ENCODE peak calls at places on chromosomes 3 and 15, in seven cellular contexts. One of them, this sample, is unnamed.

GRCh38 chr3:10702961-10703740 is 112.9 kb upstream of the SLC6A11 start:
- DNase-seq in lower lobe of right lung: no peak
- DNase-seq in left ventricle myocardium inferior: no peak
- DNase-seq in AG04450: no peak
- DNase-seq in OCI-LY7: peak; percentile 9
- DNase-seq in suprapubic skin: no peak
- DNase-seq in uterus: no peak
- DNase-seq in this sample: no peak

GRCh38 chr3:31592764-31593163 is 60.0 kb downstream of the STT3B start:
- DNase-seq in AG04450: no peak
- DNase-seq in lower lobe of right lung: no peak
- DNase-seq in OCI-LY7: no peak
- DNase-seq in uterus: no peak
- DNase-seq in suprapubic skin: no peak
- DNase-seq in left ventricle myocardium inferior: no peak
- DNase-seq in this sample: no peak

GRCh38 chr3:119700269-119700919 is 2.4 kb upstream of the CFAP91 start:
- DNase-seq in lower lobe of right lung: no peak
- DNase-seq in OCI-LY7: no peak
- DNase-seq in suprapubic skin: no peak
- DNase-seq in left ventricle myocardium inferior: no peak
- DNase-seq in uterus: no peak
- DNase-seq in AG04450: no peak
- DNase-seq in this sample: peak; percentile 56

GRCh38 chr15:42038401-42038800 is 17.6 kb upstream of the PLA2G4E start:
- DNase-seq in suprapubic skin: no peak
- DNase-seq in OCI-LY7: no peak
- DNase-seq in left ventricle myocardium inferior: no peak
- DNase-seq in lower lobe of right lung: no peak
- DNase-seq in AG04450: no peak
- DNase-seq in uterus: no peak
- DNase-seq in this sample: no peak

GRCh38 chr3:71545330-71545729 is 38.2 kb downstream of the FOXP1 start:
- DNase-seq in left ventricle myocardium inferior: no peak
- DNase-seq in suprapubic skin: no peak
- DNase-seq in uterus: no peak
- DNase-seq in OCI-LY7: no peak
- DNase-seq in lower lobe of right lung: no peak
- DNase-seq in AG04450: no peak
- DNase-seq in this sample: no peak

GRCh38 chr3:119294402-119294888 is 262 bp downstream of the ARHGAP31 start:
- DNase-seq in left ventricle myocardium inferior: peak; percentile 58
- DNase-seq in lower lobe of right lung: peak; percentile 86
- DNase-seq in AG04450: no peak
- DNase-seq in OCI-LY7: peak; percentile 57
- DNase-seq in uterus: peak; percentile 47
- DNase-seq in suprapubic skin: peak; percentile 75
- DNase-seq in this sample: no peak

GRCh38 chr3:31946484-31947081 is 34.5 kb downstream of the OSBPL10 start:
- DNase-seq in uterus: no peak
- DNase-seq in lower lobe of right lung: no peak
- DNase-seq in AG04450: no peak
- DNase-seq in suprapubic skin: no peak
- DNase-seq in OCI-LY7: peak; percentile 82
- DNase-seq in left ventricle myocardium inferior: no peak
- DNase-seq in this sample: no peak

GRCh38 chr3:136247436-136247835 is 2.7 kb upstream of the PCCB start:
- DNase-seq in lower lobe of right lung: no peak
- DNase-seq in uterus: no peak
- DNase-seq in AG04450: no peak
- DNase-seq in suprapubic skin: no peak
- DNase-seq in left ventricle myocardium inferior: no peak
- DNase-seq in OCI-LY7: peak; percentile 21
- DNase-seq in this sample: no peak

GRCh38 chr3:141321109-141321497 is 47.2 kb upstream of the ZBTB38 start:
- DNase-seq in OCI-LY7: no peak
- DNase-seq in lower lobe of right lung: no peak
- DNase-seq in suprapubic skin: no peak
- DNase-seq in uterus: no peak
- DNase-seq in AG04450: no peak
- DNase-seq in left ventricle myocardium inferior: no peak
- DNase-seq in this sample: peak; percentile 56

GRCh38 chr3:27923349-27924068 is 201.4 kb upstream of the EOMES start:
- DNase-seq in lower lobe of right lung: no peak
- DNase-seq in left ventricle myocardium inferior: no peak
- DNase-seq in AG04450: no peak
- DNase-seq in suprapubic skin: no peak
- DNase-seq in OCI-LY7: no peak
- DNase-seq in uterus: no peak
- DNase-seq in this sample: no peak

DNA sequence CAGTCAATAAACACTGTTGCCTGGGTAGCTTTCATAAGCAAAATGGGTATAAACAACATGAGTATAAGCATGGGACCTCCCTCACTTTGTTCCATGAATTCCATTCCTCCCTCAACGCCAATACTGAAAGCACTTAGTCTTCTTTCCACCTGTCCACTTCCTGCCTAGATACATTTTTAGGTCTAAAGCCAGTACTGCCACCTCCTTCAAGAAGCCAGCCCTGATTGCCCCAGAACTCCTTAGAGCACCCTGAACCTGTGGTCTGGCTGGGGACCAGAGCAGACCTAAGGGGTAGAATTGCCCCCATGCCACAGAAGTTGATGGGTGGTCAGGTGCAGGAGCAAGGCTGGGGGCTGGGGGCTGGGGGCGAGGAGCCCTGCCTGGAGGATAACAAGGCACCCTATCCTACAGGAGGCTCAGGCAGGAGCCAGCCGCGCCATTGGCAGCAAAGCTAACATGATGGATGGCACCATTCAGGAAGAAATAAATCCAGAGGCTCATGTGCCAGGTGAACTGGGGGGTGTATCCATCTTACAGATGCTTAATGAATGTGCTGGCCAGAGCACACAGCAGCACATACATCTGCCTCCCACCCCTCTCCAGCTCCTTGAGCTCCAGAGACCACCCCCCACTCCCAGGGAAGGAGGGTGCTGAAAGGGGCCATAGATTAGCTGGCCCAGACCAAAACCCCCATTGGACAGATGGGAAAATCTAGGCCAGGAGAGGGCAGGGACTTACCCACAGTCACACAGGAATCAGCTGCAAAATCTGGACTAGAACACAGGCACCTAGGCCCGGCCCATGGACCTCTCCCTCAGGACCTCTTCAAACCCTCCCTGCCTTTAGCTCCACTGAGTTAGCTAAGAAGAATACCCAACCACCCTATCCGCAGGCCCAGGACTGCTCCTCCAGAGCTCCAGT is 113.8 kb upstream of the LINGO1 start:
- DNase-seq in suprapubic skin: no peak
- DNase-seq in uterus: no peak
- DNase-seq in lower lobe of right lung: no peak
- DNase-seq in OCI-LY7: no peak
- DNase-seq in left ventricle myocardium inferior: no peak
- DNase-seq in AG04450: no peak
- DNase-seq in this sample: no peak
- H3K4me3 ChIP-seq in suprapubic skin: no peak overlapping the region
- H3K4me3 ChIP-seq in uterus: no peak overlapping the region
- H3K4me3 ChIP-seq in lower lobe of right lung: no peak overlapping the region
- H3K4me3 ChIP-seq in OCI-LY7: no peak overlapping the region
- H3K4me3 ChIP-seq in left ventricle myocardium inferior: no peak overlapping the region
- H3K4me3 ChIP-seq in AG04450: no peak overlapping the region
- H3K4me3 ChIP-seq in this sample: no peak overlapping the region

GRCh38 chr15:92616621-92617179 is 38.9 kb downstream of the FAM174B start:
- DNase-seq in lower lobe of right lung: no peak
- DNase-seq in suprapubic skin: peak; percentile 55
- DNase-seq in AG04450: no peak
- DNase-seq in uterus: peak; percentile 46
- DNase-seq in left ventricle myocardium inferior: no peak
- DNase-seq in OCI-LY7: no peak
- DNase-seq in this sample: no peak
- H3K27ac ChIP-seq in lower lobe of right lung: peak overlapping the region; percentile 72
- H3K27ac ChIP-seq in suprapubic skin: no peak overlapping the region
- H3K27ac ChIP-seq in AG04450: no peak overlapping the region
- H3K27ac ChIP-seq in uterus: peak overlapping the region; percentile 79
- H3K27ac ChIP-seq in left ventricle myocardium inferior: peak overlapping the region; percentile 79
- H3K27ac ChIP-seq in OCI-LY7: no peak overlapping the region
- H3K27ac ChIP-seq in this sample: no peak overlapping the region

GRCh38 chr3:36956155-36956554 is 11.3 kb upstream of the TRANK1 start:
- DNase-seq in left ventricle myocardium inferior: no peak
- DNase-seq in uterus: no peak
- DNase-seq in suprapubic skin: no peak
- DNase-seq in OCI-LY7: no peak
- DNase-seq in lower lobe of right lung: no peak
- DNase-seq in AG04450: no peak
- DNase-seq in this sample: no peak

GRCh38 chr3:36954452-36955134 is 9.7 kb upstream of the TRANK1 start:
- DNase-seq in uterus: no peak
- DNase-seq in AG04450: no peak
- DNase-seq in suprapubic skin: no peak
- DNase-seq in left ventricle myocardium inferior: no peak
- DNase-seq in OCI-LY7: no peak
- DNase-seq in lower lobe of right lung: no peak
- DNase-seq in this sample: no peak

GRCh38 chr3:36959821-36960220 is 15.0 kb upstream of the TRANK1 start:
- DNase-seq in suprapubic skin: no peak
- DNase-seq in lower lobe of right lung: no peak
- DNase-seq in OCI-LY7: no peak
- DNase-seq in AG04450: no peak
- DNase-seq in uterus: no peak
- DNase-seq in left ventricle myocardium inferior: no peak
- DNase-seq in this sample: no peak

GRCh38 chr3:36957862-36958686 is 13.2 kb upstream of the TRANK1 start:
- DNase-seq in left ventricle myocardium inferior: no peak
- DNase-seq in uterus: no peak
- DNase-seq in lower lobe of right lung: no peak
- DNase-seq in OCI-LY7: no peak
- DNase-seq in suprapubic skin: no peak
- DNase-seq in AG04450: peak; percentile 58
- DNase-seq in this sample: peak; percentile 75

GRCh38 chr3:36957072-36957471 is 12.2 kb upstream of the TRANK1 start:
- DNase-seq in uterus: no peak
- DNase-seq in AG04450: no peak
- DNase-seq in suprapubic skin: no peak
- DNase-seq in left ventricle myocardium inferior: no peak
- DNase-seq in lower lobe of right lung: no peak
- DNase-seq in OCI-LY7: no peak
- DNase-seq in this sample: no peak
- TF ChIP-seq CTCF in uterus: no peak
- TF ChIP-seq CTCF in AG04450: no peak
- TF ChIP-seq CTCF in suprapubic skin: no peak
- TF ChIP-seq CTCF in left ventricle myocardium inferior: no peak
- TF ChIP-seq CTCF in lower lobe of right lung: no peak
- TF ChIP-seq CTCF in OCI-LY7: peak; percentile 76
- TF ChIP-seq CTCF in this sample: peak; percentile 30

DNA sequence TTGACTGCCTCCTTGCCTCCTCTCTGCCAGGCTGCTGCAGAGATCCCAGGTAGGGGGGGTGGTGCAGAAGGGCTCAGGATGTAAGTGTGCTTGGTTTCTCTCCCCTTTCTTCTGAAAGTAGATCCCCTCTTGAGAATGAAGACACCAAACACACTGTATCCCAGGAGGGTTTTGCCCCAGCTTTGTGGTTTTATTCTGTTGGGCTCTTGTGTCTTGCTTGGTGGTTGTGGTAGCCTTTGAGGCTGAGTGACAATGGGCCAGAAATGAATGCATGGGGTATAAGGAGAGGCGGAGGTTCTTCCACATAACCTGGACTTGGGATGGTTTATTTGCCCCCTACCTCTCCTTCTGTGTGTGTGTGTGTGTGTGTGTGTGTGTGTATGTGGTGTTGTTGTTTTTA is 5.7 kb downstream of the PDIA5 start:
- DNase-seq in lower lobe of right lung: no peak
- DNase-seq in left ventricle myocardium inferior: no peak
- DNase-seq in AG04450: no peak
- DNase-seq in uterus: no peak
- DNase-seq in OCI-LY7: no peak
- DNase-seq in suprapubic skin: no peak
- DNase-seq in this sample: no peak
- H3K4me3 ChIP-seq in lower lobe of right lung: no peak overlapping the region
- H3K4me3 ChIP-seq in left ventricle myocardium inferior: no peak overlapping the region
- H3K4me3 ChIP-seq in AG04450: no peak overlapping the region
- H3K4me3 ChIP-seq in uterus: no peak overlapping the region
- H3K4me3 ChIP-seq in OCI-LY7: no peak overlapping the region
- H3K4me3 ChIP-seq in suprapubic skin: no peak overlapping the region
- H3K4me3 ChIP-seq in this sample: no peak overlapping the region

GRCh38 chr3:188365978-188366698 is 212.2 kb downstream of the LPP start:
- DNase-seq in AG04450: no peak
- DNase-seq in uterus: no peak
- DNase-seq in lower lobe of right lung: no peak
- DNase-seq in OCI-LY7: no peak
- DNase-seq in left ventricle myocardium inferior: no peak
- DNase-seq in suprapubic skin: no peak
- DNase-seq in this sample: no peak
- H3K27ac ChIP-seq in AG04450: no peak overlapping the region
- H3K27ac ChIP-seq in uterus: peak overlapping the region; percentile 20
- H3K27ac ChIP-seq in lower lobe of right lung: no peak overlapping the region
- H3K27ac ChIP-seq in OCI-LY7: no peak overlapping the region
- H3K27ac ChIP-seq in left ventricle myocardium inferior: no peak overlapping the region
- H3K27ac ChIP-seq in suprapubic skin: no peak overlapping the region
- H3K27ac ChIP-seq in this sample: no peak overlapping the region

DNA sequence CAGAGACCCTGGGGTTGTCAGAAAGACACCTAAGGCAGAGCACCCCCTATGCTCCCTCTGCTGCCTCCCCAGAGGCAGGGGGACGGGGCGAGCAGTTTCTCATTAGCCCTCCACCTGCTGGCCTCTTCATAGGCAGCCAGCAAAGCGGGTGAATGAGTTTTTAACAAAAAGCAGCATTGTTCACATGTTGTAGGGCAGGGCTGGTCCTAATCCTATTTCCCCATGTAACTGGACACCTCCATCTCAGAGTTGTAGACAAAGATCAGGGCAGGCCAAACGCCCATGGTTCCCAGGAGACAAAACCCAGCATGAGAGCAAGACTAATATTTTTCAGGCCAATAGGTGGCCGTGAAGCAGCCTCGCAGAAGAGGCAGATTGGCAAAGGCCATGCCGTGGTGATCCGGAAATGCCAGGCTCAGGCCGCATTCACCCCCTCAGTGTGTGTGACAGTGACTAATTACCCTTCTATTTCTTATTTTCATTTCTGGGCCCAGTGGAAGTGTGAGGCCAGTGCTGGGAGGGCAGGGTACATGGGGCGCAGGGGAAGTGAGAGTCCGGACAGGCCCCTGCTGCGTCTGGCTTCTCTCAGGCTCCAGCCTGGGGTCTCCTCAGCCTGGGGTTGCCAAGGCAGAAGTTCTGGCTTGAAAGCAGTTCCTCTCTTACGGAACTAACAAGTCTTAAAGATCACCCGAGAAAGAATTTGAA is 64.7 kb downstream of the BOC start:
- DNase-seq in suprapubic skin: no peak
- DNase-seq in left ventricle myocardium inferior: peak; percentile 44
- DNase-seq in AG04450: no peak
- DNase-seq in OCI-LY7: peak; percentile 38
- DNase-seq in lower lobe of right lung: no peak
- DNase-seq in uterus: peak; percentile 48
- DNase-seq in this sample: peak; percentile 53
- TF ChIP-seq CTCF in suprapubic skin: no peak
- TF ChIP-seq CTCF in left ventricle myocardium inferior: no peak
- TF ChIP-seq CTCF in AG04450: peak; percentile 25
- TF ChIP-seq CTCF in OCI-LY7: no peak
- TF ChIP-seq CTCF in lower lobe of right lung: no peak
- TF ChIP-seq CTCF in uterus: peak; percentile 22
- TF ChIP-seq CTCF in this sample: peak; percentile 54